ENCODE peak calls at places on chromosomes 4 and X, in six cellular contexts. O is WERI-Rb-1; P is left colon; B is activated T-helper 9 cell treated with anti-CD3 and anti-CD28 coated beads, Interleukin-2, amount 50 U/mL, for 16 hours; X is activated T-cell treated with anti-CD3 and anti-CD28 coated beads, Interleukin-2, amount 50 U/mL, for 72 hours; J is stimulated activated CD8-positive, alpha-beta memory T cell treated with anti-CD3 and anti-CD28 coated beads, Interleukin-7, amount 100 ng/mL, for 24 hours. G is an unnamed sample.

GRCh38 chr4:137212601-137213000 is 319.7 kb downstream of the PCDH18 start:
- DNase-seq in B (no peak), P (no peak), J (no peak), O (no peak), X (no peak), G (no peak)

GRCh38 chr4:75724867-75725724 is 719 bp downstream of the USO1 start:
- DNase-seq in P (peak), B (peak), X (peak), J (peak), O (peak), G (peak)

GRCh38 chr4:104416725-104417363 is 77.8 kb downstream of the CXXC4 start:
- DNase-seq in B (no peak), X (no peak), O (no peak), P (peak), J (no peak), G (no peak)

GRCh38 chr4:3711183-3712111 is 54.7 kb upstream of the ADRA2C start:
- DNase-seq in B (no peak), X (no peak), J (no peak), O (no peak), P (no peak), G (no peak)

GRCh38 chr4:95106408-95106928 is 348.7 kb downstream of the BMPR1B start:
- DNase-seq in X (no peak), O (no peak), B (no peak), P (no peak), J (no peak), G (no peak)

GRCh38 chr4:142435599-142436235 is 410.4 kb downstream of the INPP4B start:
- DNase-seq in J (no peak), X (no peak), B (no peak), O (peak), P (no peak), G (no peak)

GRCh38 chr4:38967260-38968095 is 64.7 kb downstream of the TMEM156 start:
- DNase-seq in O (no peak), J (no peak), X (no peak), B (no peak), P (no peak), G (no peak)

GRCh38 chrX:70554081-70554480 is 109.4 kb downstream of the DLG3 start:
- DNase-seq in X (no peak), B (no peak), P (no peak), J (no peak), O (no peak), G (no peak)

GRCh38 chr4:108749119-108749518 is 13.7 kb downstream of the ETNPPL start:
- DNase-seq in J (no peak), O (no peak), P (no peak), B (no peak), X (no peak), G (no peak)

GRCh38 chrX:106894392-106894909 is 8.7 kb downstream of the RIPPLY1 start:
- DNase-seq in X (peak), P (peak), J (peak), O (peak), B (peak), G (peak)

GRCh38 chr4:1474126-1475090 is 68.2 kb upstream of the NKX1-1 start:
- DNase-seq in B (no peak), P (no peak), X (no peak), O (no peak), J (no peak), G (no peak)

GRCh38 chr4:74320559-74321118 is 12.4 kb downstream of the EPGN start:
- DNase-seq in O (peak), X (peak), P (peak), B (no peak), J (no peak), G (peak)

GRCh38 chrX:39802354-39802753 is 295.4 kb downstream of the BCOR start:
- DNase-seq in O (no peak), B (no peak), P (no peak), J (no peak), X (no peak), G (no peak)

GRCh38 chr4:79065262-79065661 is 126.0 kb upstream of the PAQR3 start:
- DNase-seq in J (no peak), P (no peak), X (no peak), B (no peak), O (no peak), G (no peak)

GRCh38 chrX:3962511-3963350 is 249.3 kb upstream of the PRKX start:
- DNase-seq in J (no peak), P (no peak), B (no peak), O (no peak), X (no peak), G (no peak)

GRCh38 chr4:101102114-101102752 is 245.1 kb downstream of the PPP3CA start:
- DNase-seq in O (no peak), J (no peak), X (no peak), P (peak), B (no peak), G (no peak)

GRCh38 chr4:44713125-44713524 is 13.2 kb downstream of the GNPDA2 start:
- DNase-seq in X (no peak), B (no peak), O (no peak), J (no peak), P (no peak), G (no peak)

GRCh38 chr4:166229799-166230198 is 356.8 kb downstream of the TLL1 start:
- DNase-seq in O (no peak), X (no peak), B (no peak), P (no peak), J (no peak), G (no peak)

GRCh38 chrX:125436855-125437254 is 117.2 kb downstream of the TEX13C start:
- DNase-seq in P (no peak), O (no peak), J (no peak), X (no peak), B (no peak), G (no peak)

GRCh38 chr4:7526491-7526890 is 91.8 kb upstream of the PSAPL1 start:
- DNase-seq in J (no peak), X (no peak), B (no peak), P (no peak), O (peak), G (no peak)

GRCh38 chrX:101595739-101596419 is 21.9 kb downstream of the ARMCX6 start:
- DNase-seq in J (no peak), O (peak), B (no peak), P (no peak), X (peak), G (peak)

GRCh38 chrX:13898603-13899002 is 81.7 kb upstream of the GPM6B start:
- DNase-seq in O (no peak), B (no peak), X (peak), J (no peak), P (no peak), G (no peak)

GRCh38 chr4:109385260-109385659 is 48.4 kb upstream of the SEC24B start:
- DNase-seq in B (no peak), J (no peak), X (no peak), O (no peak), P (no peak), G (no peak)

GRCh38 chrX:50751091-50751490 is 62.9 kb downstream of the SHROOM4 start:
- DNase-seq in O (no peak), X (no peak), P (no peak), B (no peak), J (no peak), G (no peak)

GRCh38 chr4:45679411-45679810 is 444.4 kb downstream of the GABRG1 start:
- DNase-seq in B (no peak), P (no peak), O (no peak), J (no peak), X (no peak), G (no peak)

GRCh38 chrX:48278958-48279357 is 23.8 kb downstream of the SSX1 start:
- DNase-seq in X (no peak), B (no peak), O (no peak), P (no peak), J (no peak), G (no peak)

GRCh38 chr4:66585767-66586166 is 915.5 kb upstream of the EPHA5 start:
- DNase-seq in O (no peak), J (no peak), X (no peak), B (no peak), P (no peak), G (no peak)

GRCh38 chr4:16752150-16752549 is 146.3 kb downstream of the LDB2 start:
- DNase-seq in P (no peak), O (no peak), B (no peak), J (no peak), X (no peak), G (no peak)

GRCh38 chr4:680091-680490 is 5.7 kb downstream of the MYL5 start:
- DNase-seq in O (no peak), P (no peak), B (no peak), X (no peak), J (no peak), G (peak)

GRCh38 chr4:84994280-84994679 is 27.8 kb upstream of the WDFY3 start:
- DNase-seq in J (no peak), B (no peak), X (no peak), O (no peak), P (no peak), G (no peak)

GRCh38 chr4:78962597-78963115 is 23.4 kb upstream of the PAQR3 start:
- DNase-seq in B (no peak), O (no peak), P (no peak), J (no peak), X (no peak), G (no peak)

GRCh38 chr4:134627386-134627785 is 425.8 kb upstream of the PABPC4L start:
- DNase-seq in O (no peak), X (no peak), B (no peak), P (peak), J (no peak), G (no peak)

G was measured in CD4-positive, alpha-beta memory T cell.